ENCODE peak calls at places on chromosomes 12 and 14, in seven cellular contexts. W is tibial nerve, V is progenitor cell of endocrine pancreas, A is ovary, H is AG09319, F is astrocyte, Z is astrocyte of the spinal cord. U is an unnamed sample.

GRCh38 chr12:117472983-117473382 is 111.6 kb upstream of the NOS1 start:
- DNase-seq in F (no peak), A (no peak), H (no peak), Z (no peak), V (peak), W (no peak), U (peak)

GRCh38 chr12:18158774-18159557 is 69.0 kb upstream of the RERGL start:
- DNase-seq in A (no peak), F (no peak), W (peak), H (no peak), Z (peak), V (no peak), U (peak)

GRCh38 chr12:103505371-103506236 is 9.8 kb upstream of the C12orf42 start:
- DNase-seq in F (no peak), A (no peak), H (no peak), Z (peak), W (no peak), V (no peak), U (no peak)

GRCh38 chr14:90168425-90169105 is 87.8 kb upstream of the PSMC1 start:
- DNase-seq in F (peak), V (no peak), A (no peak), Z (peak), H (no peak), W (no peak), U (no peak)

GRCh38 chr12:29427964-29428363 is 47.0 kb upstream of the ERGIC2 start:
- DNase-seq in A (no peak), Z (no peak), H (no peak), V (no peak), W (no peak), F (no peak), U (no peak)

GRCh38 chr12:94149781-94150482 is 1.6 kb downstream of the PLXNC1 start:
- DNase-seq in Z (no peak), V (peak), F (no peak), A (peak), W (no peak), H (no peak), U (peak)

GRCh38 chr12:120496353-120497340 is 734 bp downstream of the DYNLL1 start:
- DNase-seq in A (peak), H (no peak), Z (peak), F (peak), V (peak), W (peak), U (peak)

GRCh38 chr14:91575469-91576208 is 65.5 kb upstream of the PPP4R3A start:
- DNase-seq in Z (no peak), F (no peak), A (no peak), H (no peak), W (no peak), V (no peak), U (no peak)

GRCh38 chr12:101782544-101782855 is 43.2 kb upstream of the SYCP3 start:
- DNase-seq in A (no peak), Z (peak), W (no peak), H (no peak), F (peak), V (no peak), U (no peak)

GRCh38 chr14:63375772-63376171 is 57.0 kb upstream of the GPHB5 start:
- DNase-seq in F (peak), W (no peak), H (no peak), A (no peak), Z (no peak), V (no peak), U (no peak)

GRCh38 chr12:98188649-98189048 is 326.7 kb upstream of the TMPO start:
- DNase-seq in H (no peak), W (no peak), A (no peak), F (peak), Z (peak), V (no peak), U (no peak)

GRCh38 chr14:23215421-23215820 is 22.3 kb upstream of the RNF212B start:
- DNase-seq in W (no peak), H (no peak), Z (no peak), A (no peak), V (no peak), F (no peak), U (no peak)

GRCh38 chr14:45361727-45362126 is 108.7 kb upstream of the MIS18BP1 start:
- DNase-seq in H (no peak), Z (no peak), V (no peak), F (no peak), A (no peak), W (no peak), U (no peak)

GRCh38 chr12:116153096-116153495 is 124.4 kb downstream of the MED13L start:
- DNase-seq in A (no peak), Z (no peak), W (no peak), F (no peak), H (no peak), V (no peak), U (no peak)

GRCh38 chr12:60172266-60172665 is 576.4 kb downstream of the SLC16A7 start:
- DNase-seq in V (no peak), F (peak), W (no peak), A (no peak), Z (no peak), H (no peak), U (no peak)

GRCh38 chr14:96119947-96120346 is 80.8 kb downstream of the C14orf132 start:
- DNase-seq in Z (no peak), W (no peak), H (no peak), V (no peak), A (no peak), F (no peak), U (no peak)

GRCh38 chr14:60684203-60684602 is 34.9 kb upstream of the SIX1 start:
- DNase-seq in W (no peak), Z (no peak), V (no peak), A (no peak), H (no peak), F (no peak), U (no peak)

GRCh38 chr12:44465139-44465538 is 411.0 kb downstream of the NELL2 start:
- DNase-seq in Z (no peak), H (no peak), V (no peak), F (no peak), A (no peak), W (no peak), U (no peak)

GRCh38 chr12:116556964-116557706 is 2.0 kb upstream of the MAP1LC3B2 start:
- DNase-seq in F (peak), V (no peak), Z (no peak), H (no peak), W (no peak), A (no peak), U (no peak)

GRCh38 chr12:19002192-19002591 is 127.3 kb upstream of the PLEKHA5 start:
- DNase-seq in F (no peak), V (no peak), A (no peak), W (no peak), H (no peak), Z (no peak), U (no peak)

GRCh38 chr12:68111995-68112394 is 47.5 kb downstream of the IFNG start:
- DNase-seq in F (peak), Z (no peak), V (no peak), W (no peak), A (no peak), H (no peak), U (no peak)

GRCh38 chr12:68109444-68110217 is 49.9 kb downstream of the IFNG start:
- DNase-seq in F (no peak), V (no peak), W (no peak), H (no peak), Z (no peak), A (no peak), U (no peak)

GRCh38 chr12:68109001-68109400 is 50.5 kb downstream of the IFNG start:
- DNase-seq in H (no peak), A (no peak), W (no peak), Z (no peak), F (no peak), V (no peak), U (no peak)

GRCh38 chr12:68118096-68118755 is 41.3 kb downstream of the IFNG start:
- DNase-seq in A (no peak), Z (no peak), V (no peak), W (no peak), F (no peak), H (no peak), U (peak)

DNA sequence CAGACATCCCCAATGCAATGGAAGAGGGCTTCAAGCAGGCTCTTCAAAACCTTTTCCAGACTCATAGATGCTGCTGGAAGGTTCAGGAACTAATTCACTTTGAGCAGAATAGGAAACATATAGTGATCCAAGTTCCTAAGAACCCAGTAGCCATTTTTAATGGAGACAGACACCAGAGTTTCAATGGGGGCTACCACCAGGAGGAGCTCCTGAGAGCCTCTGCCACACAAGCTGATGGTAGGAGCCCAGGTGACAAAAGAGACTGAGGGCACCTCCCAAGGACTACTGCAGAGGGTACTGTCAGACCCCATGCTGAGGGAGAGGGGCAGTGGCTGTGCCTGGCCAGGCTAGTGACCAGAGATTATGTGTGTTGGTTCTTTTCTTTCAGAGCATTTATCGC is 45.9 kb downstream of the IFNG start:
- DNase-seq in A (no peak), F (no peak), W (no peak), H (no peak), V (no peak), Z (no peak), U (no peak)
- TF ChIP-seq CTCF in A (no peak), F (no peak), W (no peak), H (no peak), V (peak), Z (peak), U (peak)

GRCh38 chr14:35147186-35147585 is 24.8 kb downstream of the PRORP start:
- DNase-seq in F (no peak), H (no peak), V (no peak), A (no peak), W (no peak), Z (no peak), U (no peak)

GRCh38 chr14:35154016-35154415 is 31.7 kb downstream of the PRORP start:
- DNase-seq in H (no peak), W (no peak), Z (no peak), F (no peak), V (no peak), A (no peak), U (no peak)

GRCh38 chr14:35146711-35147149 is 24.4 kb downstream of the PRORP start:
- DNase-seq in W (no peak), F (no peak), A (no peak), Z (no peak), H (no peak), V (no peak), U (no peak)

GRCh38 chr14:35147711-35148110 is 25.4 kb downstream of the PRORP start:
- DNase-seq in H (no peak), F (no peak), W (no peak), V (no peak), Z (no peak), A (no peak), U (no peak)

DNA sequence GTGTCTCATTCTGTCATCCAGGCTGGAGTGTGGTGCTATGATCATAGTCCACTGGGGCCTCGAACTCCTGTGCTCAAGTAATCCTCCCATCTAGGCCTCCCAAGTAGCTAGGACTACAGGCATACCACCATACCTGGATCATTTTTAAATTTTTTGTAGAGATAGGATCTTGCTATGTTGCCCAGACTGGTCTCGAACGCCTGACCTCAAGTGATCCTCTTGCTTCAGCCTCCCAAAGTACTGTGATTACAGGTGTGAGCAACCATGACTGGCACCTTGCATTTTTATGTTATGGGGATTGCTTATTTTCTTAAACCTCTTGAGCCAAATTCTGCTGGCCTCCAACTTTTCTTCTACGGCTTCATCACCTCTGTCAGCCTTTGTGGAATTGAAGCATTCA is 26.9 kb downstream of the PRORP start:
- DNase-seq in W (no peak), H (no peak), A (no peak), V (no peak), Z (no peak), F (no peak), U (no peak)
- TF ChIP-seq CTCF in W (no peak), H (no peak), A (no peak), V (no peak), Z (no peak), F (no peak), U (no peak)

GRCh38 chr12:12890492-12890814 is 909 bp upstream of the GPRC5A start:
- DNase-seq in W (no peak), F (no peak), H (no peak), Z (no peak), A (peak), V (no peak), U (no peak)

GRCh38 chr12:12889701-12890100 is 1.7 kb upstream of the GPRC5A start:
- DNase-seq in F (no peak), Z (no peak), V (no peak), H (no peak), A (no peak), W (no peak), U (no peak)

GRCh38 chr12:12891646-12892355 is 439 bp downstream of the GPRC5A start:
- DNase-seq in V (no peak), F (no peak), W (no peak), Z (no peak), H (no peak), A (no peak), U (no peak)

GRCh38 chr12:12892670-12893290 is 1.4 kb downstream of the GPRC5A start:
- DNase-seq in Z (no peak), A (no peak), W (no peak), H (no peak), F (no peak), V (no peak), U (no peak)

GRCh38 chr12:12890815-12891645 is at the start of gene GPRC5A:
- DNase-seq in V (peak), F (peak), H (peak), Z (peak), W (peak), A (peak), U (peak)
- TF ChIP-seq CTCF in V (peak), F (peak), H (peak), Z (peak), W (no peak), A (peak), U (no peak)

GRCh38 chr14:50739186-50739585 is 71.1 kb upstream of the SAV1 start:
- DNase-seq in Z (no peak), H (no peak), F (no peak), A (no peak), W (no peak), V (no peak), U (no peak)

GRCh38 chr14:50745401-50746058 is 77.4 kb upstream of the SAV1 start:
- DNase-seq in H (no peak), A (no peak), Z (no peak), W (no peak), V (no peak), F (no peak), U (no peak)

GRCh38 chr14:50744242-50744641 is 76.1 kb upstream of the SAV1 start:
- DNase-seq in W (no peak), H (no peak), V (no peak), Z (no peak), A (no peak), F (no peak), U (no peak)

GRCh38 chr14:50740858-50741257 is 72.8 kb upstream of the SAV1 start:
- DNase-seq in F (peak), A (no peak), W (no peak), H (no peak), V (no peak), Z (peak), U (no peak)

DNA sequence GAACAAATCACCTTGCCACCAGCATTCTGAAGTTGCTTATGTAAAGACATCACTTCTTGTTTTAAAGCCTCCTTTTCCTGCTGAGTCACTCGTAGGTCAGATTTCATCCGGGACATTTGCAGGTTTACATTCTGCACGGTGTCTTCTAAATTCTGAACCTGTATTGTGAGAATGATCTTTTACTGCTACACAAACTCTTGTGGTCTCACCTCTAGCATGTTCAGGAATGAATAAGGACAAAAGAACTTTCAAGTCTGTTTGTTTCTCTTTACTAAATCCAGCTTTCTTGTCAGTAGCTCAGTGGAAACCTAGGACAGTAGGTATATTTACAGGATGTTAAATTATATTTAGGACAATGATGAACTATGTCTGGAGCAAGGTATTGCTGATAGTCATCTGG is 73.5 kb upstream of the SAV1 start:
- DNase-seq in Z (peak), V (no peak), H (no peak), W (no peak), A (no peak), F (peak), U (no peak)
- TF ChIP-seq CTCF in Z (no peak), V (no peak), H (no peak), W (no peak), A (no peak), F (no peak), U (no peak)

GRCh38 chr12:106205208-106206069 is 42.4 kb downstream of the CKAP4 start:
- DNase-seq in W (no peak), V (no peak), H (no peak), Z (no peak), A (no peak), F (no peak), U (no peak)
- TF ChIP-seq CTCF in W (no peak), V (no peak), H (no peak), Z (no peak), A (no peak), F (no peak), U (no peak)

GRCh38 chr12:118841588-118841987 is 139.8 kb upstream of the SRRM4 start:
- DNase-seq in A (no peak), W (no peak), Z (no peak), H (no peak), F (no peak), V (peak), U (peak)
- TF ChIP-seq CTCF in A (no peak), W (no peak), Z (no peak), H (no peak), F (no peak), V (peak), U (no peak)

DNA sequence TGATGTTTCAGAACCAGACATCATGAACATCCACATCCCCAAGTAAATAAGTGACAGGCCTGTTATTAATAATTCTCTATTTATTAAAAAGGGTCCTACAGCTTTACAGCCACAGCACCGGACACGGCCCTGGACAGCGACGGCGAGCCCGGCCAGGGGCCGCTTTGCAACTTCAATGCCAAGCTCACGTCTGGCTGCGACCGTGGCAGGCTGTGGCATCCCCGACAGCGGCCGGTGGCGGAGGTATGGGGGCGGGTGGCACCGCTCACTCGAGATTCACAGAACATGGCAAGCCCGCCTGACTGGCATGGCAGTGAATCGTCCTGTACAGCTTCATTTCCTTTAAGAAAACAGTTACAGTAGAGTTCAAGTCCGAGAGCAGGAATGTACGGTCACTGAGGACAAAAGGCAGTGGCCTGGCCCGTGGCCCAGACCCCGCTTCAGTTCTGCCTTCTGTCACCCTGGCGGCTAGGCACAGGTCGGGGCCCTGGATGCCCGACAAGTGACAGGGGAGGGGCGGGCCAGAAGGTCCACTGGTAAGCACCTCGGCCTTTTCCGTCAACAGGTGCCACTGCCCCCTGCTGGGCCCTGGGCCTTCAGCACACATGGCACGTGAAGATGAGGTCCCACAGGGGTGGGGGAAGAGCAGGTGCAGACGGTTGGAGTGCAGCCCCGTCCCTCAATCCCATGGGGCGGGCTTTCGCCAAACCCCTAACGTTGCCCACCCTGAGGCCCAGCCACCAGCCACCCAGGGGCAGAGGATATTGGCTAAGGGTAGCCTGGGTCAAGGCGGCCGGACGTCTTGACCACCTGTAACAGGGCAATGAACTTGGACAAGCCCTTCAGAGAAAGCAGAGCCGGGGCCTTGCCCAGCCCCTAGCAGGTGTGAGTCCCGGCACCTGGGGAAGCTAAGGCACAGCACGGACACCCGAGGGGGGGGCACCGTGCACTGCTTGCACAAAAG is 30.3 kb downstream of the HIP1R start:
- DNase-seq in W (no peak), F (no peak), Z (no peak), V (no peak), H (no peak), A (peak), U (no peak)
- TF ChIP-seq CTCF in W (peak), F (peak), Z (peak), V (peak), H (peak), A (no peak), U (peak)

DNA sequence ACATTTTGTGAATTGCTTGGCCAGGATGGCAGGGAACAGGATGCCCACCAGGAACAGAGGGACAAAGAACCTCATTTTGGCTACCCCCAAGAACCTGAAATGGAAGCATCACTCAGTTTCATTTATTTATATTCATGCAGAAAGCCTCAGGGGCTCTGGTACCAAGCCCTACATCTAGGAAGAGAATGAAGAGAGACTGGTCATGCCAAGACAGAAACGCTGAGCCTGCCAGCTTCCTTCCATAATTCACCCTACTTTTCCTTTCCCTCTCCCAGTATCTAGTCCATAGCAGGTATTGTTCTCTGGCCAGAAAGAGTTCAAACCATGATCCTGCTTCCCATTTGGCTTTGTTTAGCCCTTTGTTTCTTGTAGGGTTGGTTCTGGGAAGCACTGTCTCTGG is at the start of gene LALBA:
- DNase-seq in H (no peak), Z (no peak), A (no peak), F (no peak), V (no peak), W (no peak), U (no peak)
- TF ChIP-seq CTCF in H (no peak), Z (no peak), A (no peak), F (no peak), V (no peak), W (no peak), U (no peak)

GRCh38 chr12:58247633-58248032 is 306.3 kb downstream of the ATP23 start:
- DNase-seq in Z (no peak), W (no peak), V (no peak), F (no peak), A (no peak), H (no peak), U (no peak)
- TF ChIP-seq CTCF in Z (peak), W (no peak), V (no peak), F (no peak), A (no peak), H (no peak), U (no peak)